ENCODE peak calls at places on chromosomes 16 and 17, in five cellular contexts. U, G, B, C and O are unnamed samples.

GRCh38 chr17:62740066-62740465 is 68.0 kb downstream of the MARCHF10 start:
- DNase-seq in U (no peak), G (no peak), B (no peak), C (no peak), O (no peak)

GRCh38 chr17:41567317-41567716 is 4.5 kb downstream of the KRT9 start:
- DNase-seq in U (no peak), G (no peak), B (no peak), C (no peak), O (no peak)

GRCh38 chr16:68665501-68665900 is 20.4 kb downstream of the CDH3 start:
- DNase-seq in U (peak), G (no peak), B (no peak), C (no peak), O (no peak)

GRCh38 chr17:602436-602835 is 112.2 kb downstream of the VPS53 start:
- DNase-seq in U (no peak), G (no peak), B (no peak), C (no peak), O (no peak)

GRCh38 chr16:11669380-11670146 is 1.3 kb downstream of the SNN start:
- DNase-seq in U (no peak), G (no peak), B (no peak), C (no peak), O (no peak)

GRCh38 chr17:59341922-59342321 is 10.5 kb downstream of the YPEL2 start:
- DNase-seq in U (no peak), G (no peak), B (no peak), C (no peak), O (no peak)

GRCh38 chr17:35080536-35080935 is 17.0 kb upstream of the RFFL start:
- DNase-seq in U (no peak), G (no peak), B (no peak), C (no peak), O (no peak)

GRCh38 chr17:73960469-73960868 is 243.0 kb upstream of the RPL38 start:
- DNase-seq in U (no peak), G (no peak), B (no peak), C (no peak), O (no peak)

GRCh38 chr17:77558846-77559626 is 399.5 kb upstream of the TNRC6C start:
- DNase-seq in U (no peak), G (no peak), B (no peak), C (no peak), O (no peak)

GRCh38 chr17:35947156-35947585 is 3.7 kb upstream of the LYZL6 start:
- DNase-seq in U (peak), G (no peak), B (peak), C (no peak), O (no peak)

GRCh38 chr16:31569360-31569717 is 41.6 kb downstream of the AHSP start:
- DNase-seq in U (no peak), G (peak), B (no peak), C (no peak), O (no peak)

GRCh38 chr17:69485126-69485724 is 70.7 kb downstream of the MAP2K6 start:
- DNase-seq in U (no peak), G (no peak), B (no peak), C (no peak), O (no peak)

GRCh38 chr17:34974179-34974578 is 6.1 kb upstream of the LIG3 start:
- DNase-seq in U (no peak), G (no peak), B (no peak), C (no peak), O (no peak)

GRCh38 chr17:70380017-70380416 is 210.7 kb downstream of the KCNJ2 start:
- DNase-seq in U (no peak), G (no peak), B (no peak), C (no peak), O (no peak)

GRCh38 chr17:69608114-69608513 is 193.6 kb downstream of the MAP2K6 start:
- DNase-seq in U (no peak), G (no peak), B (no peak), C (no peak), O (no peak)

GRCh38 chr16:78499399-78499798 is 399.9 kb downstream of the WWOX start:
- DNase-seq in U (no peak), G (peak), B (no peak), C (no peak), O (no peak)

GRCh38 chr17:65723356-65723928 is 162.0 kb upstream of the AXIN2 start:
- DNase-seq in U (no peak), G (no peak), B (no peak), C (no peak), O (no peak)

GRCh38 chr17:80859004-80859941 is 132.4 kb upstream of the CHMP6 start:
- DNase-seq in U (no peak), G (peak), B (peak), C (peak), O (no peak)

GRCh38 chr16:66824006-66824405 is 6.8 kb downstream of the NAE1 start:
- DNase-seq in U (no peak), G (no peak), B (no peak), C (no peak), O (no peak)

GRCh38 chr17:2064980-2065785 is 10.3 kb downstream of the HIC1 start:
- DNase-seq in U (no peak), G (peak), B (no peak), C (no peak), O (no peak)

GRCh38 chr16:2194166-2194834 is 2.1 kb downstream of the CASKIN1 start:
- DNase-seq in U (no peak), G (peak), B (no peak), C (no peak), O (no peak)

GRCh38 chr16:77090062-77090461 is 100.9 kb upstream of the MON1B start:
- DNase-seq in U (no peak), G (no peak), B (no peak), C (no peak), O (no peak)

GRCh38 chr17:38703742-38704644 is 1.1 kb upstream of the MLLT6 start:
- DNase-seq in U (peak), G (peak), B (peak), C (peak), O (no peak)

GRCh38 chr16:89099905-89100304 is 6.3 kb downstream of the ACSF3 start:
- DNase-seq in U (no peak), G (peak), B (no peak), C (no peak), O (no peak)

GRCh38 chr17:70552230-70552981 is 383.1 kb downstream of the KCNJ2 start:
- DNase-seq in U (peak), G (no peak), B (no peak), C (no peak), O (no peak)

GRCh38 chr16:75102595-75102994 is 14.0 kb downstream of the LDHD start:
- DNase-seq in U (no peak), G (no peak), B (no peak), C (no peak), O (no peak)

GRCh38 chr17:47983492-47984223 is 12.7 kb downstream of the CDK5RAP3 start:
- DNase-seq in U (no peak), G (no peak), B (no peak), C (no peak), O (no peak)

GRCh38 chr17:17180141-17180603 is 26.0 kb downstream of the PLD6 start:
- DNase-seq in U (no peak), G (no peak), B (no peak), C (no peak), O (no peak)

GRCh38 chr16:54407596-54407995 is 121.0 kb upstream of the IRX3 start:
- DNase-seq in U (no peak), G (no peak), B (no peak), C (no peak), O (no peak)

GRCh38 chr17:18187816-18188761 is 4.5 kb downstream of the ALKBH5 start:
- DNase-seq in U (no peak), G (no peak), B (no peak), C (peak), O (no peak)

GRCh38 chr16:89187337-89188063 is 12.8 kb downstream of the SLC22A31 start:
- DNase-seq in U (no peak), G (peak), B (no peak), C (no peak), O (no peak)

GRCh38 chr16:53713403-53714013 is 9.6 kb downstream of the FTO start:
- DNase-seq in U (no peak), G (no peak), B (no peak), C (no peak), O (no peak)

GRCh38 chr16:1450218-1450617 is 5.9 kb upstream of the CCDC154 start:
- DNase-seq in U (no peak), G (peak), B (no peak), C (no peak), O (no peak)

GRCh38 chr16:55392701-55393100 is 68.7 kb downstream of the IRX6 start:
- DNase-seq in U (no peak), G (no peak), B (no peak), C (no peak), O (no peak)

GRCh38 chr17:50244771-50245170 is 29.5 kb upstream of the TMEM92 start:
- DNase-seq in U (no peak), G (no peak), B (no peak), C (no peak), O (no peak)

GRCh38 chr17:50249887-50250286 is 24.4 kb upstream of the TMEM92 start:
- DNase-seq in U (no peak), G (no peak), B (no peak), C (no peak), O (no peak)

GRCh38 chr17:50248255-50248654 is 26.0 kb upstream of the TMEM92 start:
- DNase-seq in U (no peak), G (no peak), B (no peak), C (no peak), O (no peak)
- TF ChIP-seq POLR2AphosphoS5 in U (no peak), G (no peak), B (no peak), C (no peak), O (no peak)

DNA sequence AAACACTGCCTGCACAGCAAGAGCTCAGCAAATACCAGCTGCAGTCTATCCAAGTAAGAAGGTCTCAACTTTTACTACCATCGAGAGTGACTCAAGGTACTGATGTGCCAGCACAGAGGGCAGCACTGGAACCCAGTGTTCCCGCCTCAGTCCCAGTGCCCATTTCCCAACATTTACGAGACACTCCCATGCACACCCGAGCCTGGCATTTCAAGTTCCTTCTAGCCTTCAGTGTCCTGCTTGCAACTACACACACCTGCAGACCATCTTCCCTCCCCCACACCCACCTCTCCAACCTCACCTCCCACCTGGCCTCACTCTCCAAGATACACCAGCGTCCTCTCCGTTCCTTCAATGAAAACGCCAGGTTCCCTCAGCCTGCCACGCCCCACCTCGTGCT is 3.2 kb downstream of the KLHDC4 start:
- DNase-seq in U (no peak), G (no peak), B (no peak), C (no peak), O (no peak)
- H3K27ac ChIP-seq in U (no peak), G (no peak), B (no peak), C (no peak), O (no peak)

GRCh38 chr17:75271233-75271954 is 363 bp upstream of the MIF4GD start:
- DNase-seq in U (no peak), G (peak), B (peak), C (peak), O (no peak)

GRCh38 chr17:75272848-75273184 is 1.8 kb upstream of the MIF4GD start:
- DNase-seq in U (no peak), G (no peak), B (no peak), C (no peak), O (no peak)

GRCh38 chr17:75270966-75271232 is at the start of gene MIF4GD:
- DNase-seq in U (no peak), G (no peak), B (no peak), C (no peak), O (no peak)

GRCh38 chr17:75271955-75272847 is 1.2 kb upstream of the MIF4GD start:
- DNase-seq in U (no peak), G (peak), B (no peak), C (peak), O (no peak)

GRCh38 chr17:75273968-75274708 is 3.1 kb upstream of the MIF4GD start:
- DNase-seq in U (no peak), G (no peak), B (no peak), C (no peak), O (no peak)
- TF ChIP-seq POLR2AphosphoS5 in U (no peak), G (no peak), B (no peak), C (no peak), O (no peak)

GRCh38 chr16:65061263-65061662 is 60.6 kb downstream of the CDH11 start:
- DNase-seq in U (no peak), G (no peak), B (no peak), C (no peak), O (no peak)
- H3K27ac ChIP-seq in U (no peak), G (no peak), B (no peak), C (no peak), O (no peak)

DNA sequence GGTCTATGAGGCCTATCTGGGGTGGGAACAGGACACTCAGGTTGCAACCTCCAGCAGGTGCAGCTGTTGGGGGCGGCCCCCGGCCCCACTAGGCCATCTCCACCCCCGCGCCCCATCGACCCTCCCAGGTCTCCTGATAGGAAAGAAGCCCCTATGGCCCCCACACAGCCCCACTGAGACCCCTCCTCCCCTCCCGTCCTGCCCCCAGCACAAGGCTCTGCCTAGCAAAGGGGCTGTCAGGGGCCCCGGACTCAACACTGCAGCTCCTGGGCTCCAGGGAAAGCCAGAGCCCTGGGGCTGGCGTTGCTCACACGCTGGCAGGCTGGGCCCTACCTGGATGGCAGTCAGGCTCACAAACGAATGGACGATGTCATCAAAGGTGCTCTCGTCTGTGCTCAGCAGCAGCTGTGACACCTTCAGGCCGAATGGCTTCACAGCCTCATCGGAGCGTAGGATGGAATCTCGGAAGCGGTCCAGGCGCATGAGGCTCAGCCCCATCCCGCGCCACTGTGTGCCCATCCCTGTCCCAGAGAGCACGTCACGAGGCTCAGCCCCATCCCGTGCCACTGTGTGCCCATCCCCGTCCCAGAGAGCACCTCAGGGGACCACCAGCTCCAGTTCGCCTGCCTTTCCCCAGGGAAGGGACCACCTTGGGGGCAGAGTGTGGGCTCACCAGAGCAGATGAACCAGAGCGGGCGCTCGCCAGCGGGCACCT is 7.3 kb downstream of the FASN start:
- DNase-seq in U (no peak), G (no peak), B (no peak), C (no peak), O (no peak)
- TF ChIP-seq POLR2AphosphoS5 in U (no peak), G (no peak), B (no peak), C (no peak), O (no peak)

DNA sequence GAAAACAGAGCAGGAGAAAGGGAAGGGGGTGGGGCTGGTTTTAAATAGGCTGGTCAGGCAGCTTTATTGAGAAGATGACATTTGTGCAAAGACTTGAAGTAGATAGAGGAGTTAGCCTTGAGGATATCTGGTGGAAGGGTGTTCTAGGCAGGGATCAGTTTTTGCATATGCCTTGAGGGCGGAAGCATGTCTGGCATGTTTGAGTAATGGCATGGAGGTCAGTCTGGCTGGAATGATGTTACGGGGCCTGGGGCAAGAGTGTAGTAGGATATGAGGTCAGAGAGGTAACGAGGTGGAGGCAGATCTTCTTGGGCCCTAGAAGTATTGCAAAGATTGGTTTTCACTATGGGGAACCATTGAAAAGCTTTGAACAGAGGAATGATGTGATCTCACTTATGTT is 4.8 kb downstream of the RABEP1 start:
- DNase-seq in U (no peak), G (no peak), B (no peak), C (no peak), O (no peak)
- H3K27ac ChIP-seq in U (no peak), G (no peak), B (no peak), C (no peak), O (no peak)